ENCODE peak calls at places on chromosomes 11 and 22, in four cellular contexts. One of them, this sample, is unnamed.

GRCh38 chr11:38274031-38274430 is 1676.0 kb upstream of the RAG2 start:
- DNase-seq in K562: no peak
- DNase-seq in WTC11: no peak
- DNase-seq in H1: no peak
- DNase-seq in this sample: no peak

GRCh38 chr11:75031771-75032549 is 43.2 kb downstream of the NEU3 start:
- DNase-seq in WTC11: peak
- DNase-seq in H1: peak
- DNase-seq in K562: peak
- DNase-seq in this sample: peak

GRCh38 chr11:65209711-65210360 is 28.1 kb downstream of the CAPN1 start:
- DNase-seq in K562: no peak
- DNase-seq in H1: no peak
- DNase-seq in WTC11: no peak
- DNase-seq in this sample: no peak

GRCh38 chr11:9875862-9876261 is 212.0 kb downstream of the SWAP70 start:
- DNase-seq in K562: no peak
- DNase-seq in H1: no peak
- DNase-seq in WTC11: no peak
- DNase-seq in this sample: no peak

GRCh38 chr11:64299847-64300648 is at the start of gene CATSPERZ:
- DNase-seq in H1: no peak
- DNase-seq in WTC11: peak
- DNase-seq in K562: no peak
- DNase-seq in this sample: no peak

GRCh38 chr22:43823911-43824665 is 12.0 kb upstream of the EFCAB6 start:
- DNase-seq in K562: no peak
- DNase-seq in WTC11: no peak
- DNase-seq in H1: no peak
- DNase-seq in this sample: no peak

GRCh38 chr11:12606597-12606996 is 67.6 kb upstream of the TEAD1 start:
- DNase-seq in K562: no peak
- DNase-seq in WTC11: no peak
- DNase-seq in H1: no peak
- DNase-seq in this sample: no peak

GRCh38 chr11:127993788-127994187 is 593.6 kb downstream of the ETS1 start:
- DNase-seq in K562: no peak
- DNase-seq in WTC11: peak
- DNase-seq in H1: peak
- DNase-seq in this sample: no peak

GRCh38 chr22:35987487-35987886 is 41.1 kb downstream of the RBFOX2 start:
- DNase-seq in WTC11: no peak
- DNase-seq in K562: no peak
- DNase-seq in H1: no peak
- DNase-seq in this sample: peak

GRCh38 chr22:26445577-26446275 is 16.7 kb downstream of the ASPHD2 start:
- DNase-seq in K562: no peak
- DNase-seq in WTC11: no peak
- DNase-seq in H1: no peak
- DNase-seq in this sample: no peak

GRCh38 chr11:71338806-71339177 is 86.4 kb upstream of the SHANK2 start:
- DNase-seq in K562: no peak
- DNase-seq in WTC11: no peak
- DNase-seq in H1: no peak
- DNase-seq in this sample: no peak

GRCh38 chr11:71339178-71339881 is 87.0 kb upstream of the SHANK2 start:
- DNase-seq in H1: no peak
- DNase-seq in WTC11: no peak
- DNase-seq in K562: no peak
- DNase-seq in this sample: no peak

GRCh38 chr11:71336176-71336995 is 84.0 kb upstream of the SHANK2 start:
- DNase-seq in K562: no peak
- DNase-seq in H1: no peak
- DNase-seq in WTC11: no peak
- DNase-seq in this sample: peak

GRCh38 chr11:71340076-71340606 is 87.8 kb upstream of the SHANK2 start:
- DNase-seq in H1: no peak
- DNase-seq in K562: no peak
- DNase-seq in WTC11: no peak
- DNase-seq in this sample: no peak

GRCh38 chr11:71336996-71337772 is 84.8 kb upstream of the SHANK2 start:
- DNase-seq in K562: no peak
- DNase-seq in H1: no peak
- DNase-seq in WTC11: no peak
- DNase-seq in this sample: no peak
- TF ChIP-seq TEAD4 in K562: no peak
- TF ChIP-seq TEAD4 in H1: no peak
- TF ChIP-seq TEAD4 in WTC11: no peak
- TF ChIP-seq TEAD4 in this sample: no peak

GRCh38 chr22:33018232-33018864 is 39.8 kb downstream of the SYN3 start:
- DNase-seq in WTC11: peak
- DNase-seq in K562: peak
- DNase-seq in H1: peak
- DNase-seq in this sample: peak
- TF ChIP-seq TEAD4 in WTC11: no peak
- TF ChIP-seq TEAD4 in K562: no peak
- TF ChIP-seq TEAD4 in H1: no peak
- TF ChIP-seq TEAD4 in this sample: no peak

GRCh38 chr11:117703209-117703608 is 93.8 kb downstream of the DSCAML1 start:
- DNase-seq in WTC11: no peak
- DNase-seq in H1: no peak
- DNase-seq in K562: no peak
- DNase-seq in this sample: no peak
- TF ChIP-seq TEAD4 in WTC11: no peak
- TF ChIP-seq TEAD4 in H1: no peak
- TF ChIP-seq TEAD4 in K562: no peak
- TF ChIP-seq TEAD4 in this sample: no peak

GRCh38 chr11:59247535-59248227 is 35.0 kb upstream of the MPEG1 start:
- DNase-seq in H1: no peak
- DNase-seq in WTC11: no peak
- DNase-seq in K562: no peak
- DNase-seq in this sample: no peak
- TF ChIP-seq TEAD4 in H1: no peak
- TF ChIP-seq TEAD4 in WTC11: no peak
- TF ChIP-seq TEAD4 in K562: no peak
- TF ChIP-seq TEAD4 in this sample: no peak

GRCh38 chr22:30474683-30475424 is 3.0 kb upstream of the SEC14L3 start:
- DNase-seq in WTC11: peak
- DNase-seq in H1: no peak
- DNase-seq in K562: no peak
- DNase-seq in this sample: no peak
- TF ChIP-seq TEAD4 in WTC11: no peak
- TF ChIP-seq TEAD4 in H1: no peak
- TF ChIP-seq TEAD4 in K562: no peak
- TF ChIP-seq TEAD4 in this sample: no peak

GRCh38 chr11:67284811-67285540 is 4.1 kb upstream of the ANKRD13D start:
- DNase-seq in WTC11: no peak
- DNase-seq in K562: no peak
- DNase-seq in H1: no peak
- DNase-seq in this sample: no peak

GRCh38 chr11:67287355-67288197 is 1.5 kb upstream of the ANKRD13D start:
- DNase-seq in K562: no peak
- DNase-seq in H1: no peak
- DNase-seq in WTC11: no peak
- DNase-seq in this sample: no peak

GRCh38 chr11:67285541-67286498 is 3.3 kb upstream of the ANKRD13D start:
- DNase-seq in H1: no peak
- DNase-seq in K562: no peak
- DNase-seq in WTC11: no peak
- DNase-seq in this sample: no peak

GRCh38 chr11:67288198-67288451 is 978 bp upstream of the ANKRD13D start:
- DNase-seq in K562: no peak
- DNase-seq in WTC11: no peak
- DNase-seq in H1: no peak
- DNase-seq in this sample: no peak

GRCh38 chr11:67286621-67287333 is 2.3 kb upstream of the ANKRD13D start:
- DNase-seq in H1: no peak
- DNase-seq in WTC11: no peak
- DNase-seq in K562: no peak
- DNase-seq in this sample: no peak
- TF ChIP-seq TEAD4 in H1: no peak
- TF ChIP-seq TEAD4 in WTC11: no peak
- TF ChIP-seq TEAD4 in K562: no peak
- TF ChIP-seq TEAD4 in this sample: no peak

GRCh38 chr11:13669544-13670488 is 1.3 kb downstream of the FAR1 start:
- DNase-seq in WTC11: no peak
- DNase-seq in K562: peak
- DNase-seq in H1: no peak
- DNase-seq in this sample: no peak
- TF ChIP-seq TEAD4 in WTC11: no peak
- TF ChIP-seq TEAD4 in K562: no peak
- TF ChIP-seq TEAD4 in H1: no peak
- TF ChIP-seq TEAD4 in this sample: no peak

GRCh38 chr11:102891736-102892135 is 17.0 kb upstream of the MMP12 start:
- DNase-seq in WTC11: no peak
- DNase-seq in H1: no peak
- DNase-seq in K562: no peak
- DNase-seq in this sample: no peak

GRCh38 chr11:102883132-102883531 is 8.3 kb upstream of the MMP12 start:
- DNase-seq in WTC11: no peak
- DNase-seq in H1: no peak
- DNase-seq in K562: no peak
- DNase-seq in this sample: no peak

GRCh38 chr11:102882389-102883024 is 7.7 kb upstream of the MMP12 start:
- DNase-seq in WTC11: no peak
- DNase-seq in K562: no peak
- DNase-seq in H1: no peak
- DNase-seq in this sample: no peak

DNA sequence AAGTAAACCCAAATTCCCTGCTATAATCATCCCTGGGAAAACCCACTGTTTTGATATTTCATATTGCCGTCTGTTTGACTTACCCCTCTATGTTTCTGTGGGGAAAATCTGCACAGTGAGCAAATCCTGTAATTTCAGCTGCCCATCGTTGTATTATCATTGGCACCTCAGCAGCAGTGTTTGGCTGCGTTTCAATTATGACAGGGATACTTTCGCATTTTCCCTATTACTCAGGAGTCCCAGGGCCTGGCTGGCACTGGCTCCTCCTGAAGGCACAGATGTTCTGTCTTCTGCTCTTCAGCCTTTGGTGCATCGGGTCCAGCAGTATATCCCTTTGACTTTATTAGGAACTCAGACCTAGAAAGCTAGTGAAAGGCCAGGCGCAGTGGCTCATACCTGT is 12.2 kb upstream of the MMP12 start:
- DNase-seq in K562: no peak
- DNase-seq in H1: no peak
- DNase-seq in WTC11: no peak
- DNase-seq in this sample: no peak
- TF ChIP-seq TEAD4 in K562: no peak
- TF ChIP-seq TEAD4 in H1: no peak
- TF ChIP-seq TEAD4 in WTC11: no peak
- TF ChIP-seq TEAD4 in this sample: no peak

This sample was measured in SK-N-SH.